ENCODE peak calls at places on chromosomes 1 and 21, in four cellular contexts. One of them, this sample, is unnamed.

GRCh38 chr1:71640131-71640530 is 559.3 kb upstream of the ZRANB2 start:
- DNase-seq in HL-60: no peak
- DNase-seq in K562: no peak
- DNase-seq in GM12878: no peak
- DNase-seq in this sample: no peak

GRCh38 chr1:29468501-29468900 is 232.2 kb downstream of the PTPRU start:
- DNase-seq in HL-60: no peak
- DNase-seq in K562: no peak
- DNase-seq in GM12878: no peak
- DNase-seq in this sample: no peak

GRCh38 chr1:93531193-93531592 is 83.3 kb downstream of the FNBP1L start:
- DNase-seq in HL-60: no peak
- DNase-seq in K562: no peak
- DNase-seq in GM12878: no peak
- DNase-seq in this sample: no peak

GRCh38 chr1:18253093-18253492 is 145.5 kb downstream of the IGSF21 start:
- DNase-seq in HL-60: no peak
- DNase-seq in K562: no peak
- DNase-seq in GM12878: no peak
- DNase-seq in this sample: no peak

GRCh38 chr1:19477284-19478240 is 7.8 kb downstream of the CAPZB start:
- DNase-seq in HL-60: no peak
- DNase-seq in K562: no peak
- DNase-seq in GM12878: peak; percentile 74
- DNase-seq in this sample: no peak

GRCh38 chr1:27341525-27342252 is at the start of gene SYTL1:
- DNase-seq in HL-60: peak; percentile 80
- DNase-seq in K562: peak; percentile 80
- DNase-seq in GM12878: no peak
- DNase-seq in this sample: peak; percentile 86

GRCh38 chr1:27528701-27529637 is 39.0 kb upstream of the WASF2 start:
- DNase-seq in HL-60: no peak
- DNase-seq in K562: peak; percentile 67
- DNase-seq in GM12878: no peak
- DNase-seq in this sample: no peak

GRCh38 chr1:32915766-32916455 is 14.7 kb upstream of the TMEM54 start:
- DNase-seq in HL-60: no peak
- DNase-seq in K562: no peak
- DNase-seq in GM12878: no peak
- DNase-seq in this sample: no peak

GRCh38 chr21:42291751-42292562 is 23.3 kb downstream of the TFF3 start:
- DNase-seq in HL-60: no peak
- DNase-seq in K562: no peak
- DNase-seq in GM12878: no peak
- DNase-seq in this sample: no peak

GRCh38 chr1:103108525-103109150 is 316 bp upstream of the COL11A1 start:
- DNase-seq in HL-60: no peak
- DNase-seq in K562: no peak
- DNase-seq in GM12878: no peak
- DNase-seq in this sample: no peak

GRCh38 chr1:16206547-16207317 is 5.7 kb downstream of the ARHGEF19 start:
- DNase-seq in HL-60: peak; percentile 96
- DNase-seq in K562: peak; percentile 96
- DNase-seq in GM12878: peak; percentile 71
- DNase-seq in this sample: peak; percentile 83

GRCh38 chr1:225996946-225997545 is 2.1 kb downstream of the SDE2 start:
- DNase-seq in HL-60: no peak
- DNase-seq in K562: no peak
- DNase-seq in GM12878: no peak
- DNase-seq in this sample: no peak

GRCh38 chr21:33360871-33361602 is 36.3 kb downstream of the IFNAR1 start:
- DNase-seq in HL-60: peak; percentile 75
- DNase-seq in K562: peak; percentile 88
- DNase-seq in GM12878: peak; percentile 78
- DNase-seq in this sample: peak; percentile 39

GRCh38 chr1:90784186-90784847 is 67.2 kb upstream of the BARHL2 start:
- DNase-seq in HL-60: no peak
- DNase-seq in K562: no peak
- DNase-seq in GM12878: no peak
- DNase-seq in this sample: no peak

GRCh38 chr1:26907071-26907922 is 6.5 kb downstream of the NR0B2 start:
- DNase-seq in HL-60: no peak
- DNase-seq in K562: peak; percentile 51
- DNase-seq in GM12878: no peak
- DNase-seq in this sample: no peak

GRCh38 chr1:92411511-92411910 is 75.2 kb downstream of the GFI1 start:
- DNase-seq in HL-60: no peak
- DNase-seq in K562: no peak
- DNase-seq in GM12878: no peak
- DNase-seq in this sample: no peak

GRCh38 chr1:47231314-47232186 is 475 bp downstream of the TAL1 start:
- DNase-seq in HL-60: peak; percentile 41
- DNase-seq in K562: peak; percentile 82
- DNase-seq in GM12878: peak; percentile 1
- DNase-seq in this sample: no peak

GRCh38 chr1:61053712-61054608 is 28.4 kb upstream of the NFIA start:
- DNase-seq in HL-60: no peak
- DNase-seq in K562: peak; percentile 69
- DNase-seq in GM12878: no peak
- DNase-seq in this sample: peak; percentile 25

GRCh38 chr1:244052011-244052727 is 1.1 kb downstream of the ZBTB18 start:
- DNase-seq in HL-60: no peak
- DNase-seq in K562: no peak
- DNase-seq in GM12878: no peak
- DNase-seq in this sample: no peak

GRCh38 chr1:22747021-22747734 is 36.5 kb downstream of the EPHB2 start:
- DNase-seq in HL-60: no peak
- DNase-seq in K562: no peak
- DNase-seq in GM12878: no peak
- DNase-seq in this sample: no peak

GRCh38 chr1:47839460-47839760 is 157.8 kb downstream of the TRABD2B start:
- DNase-seq in HL-60: no peak
- DNase-seq in K562: no peak
- DNase-seq in GM12878: no peak
- DNase-seq in this sample: no peak

GRCh38 chr21:43306911-43307676 is 119.8 kb downstream of the SIK1 start:
- DNase-seq in HL-60: peak; percentile 12
- DNase-seq in K562: peak; percentile 41
- DNase-seq in GM12878: peak; percentile 39
- DNase-seq in this sample: no peak

GRCh38 chr1:183588827-183589226 is 1.4 kb downstream of the NCF2 start:
- DNase-seq in HL-60: no peak
- DNase-seq in K562: no peak
- DNase-seq in GM12878: no peak
- DNase-seq in this sample: no peak

GRCh38 chr1:218481116-218481775 is 136.1 kb downstream of the TGFB2 start:
- DNase-seq in HL-60: no peak
- DNase-seq in K562: no peak
- DNase-seq in GM12878: no peak
- DNase-seq in this sample: no peak

GRCh38 chr1:33455537-33456301 is 16.7 kb upstream of the ZSCAN20 start:
- DNase-seq in HL-60: peak; percentile 53
- DNase-seq in K562: peak; percentile 50
- DNase-seq in GM12878: no peak
- DNase-seq in this sample: peak; percentile 51

GRCh38 chr1:109371271-109371739 is 26.4 kb downstream of the SORT1 start:
- DNase-seq in HL-60: peak; percentile 60
- DNase-seq in K562: no peak
- DNase-seq in GM12878: no peak
- DNase-seq in this sample: no peak

DNA sequence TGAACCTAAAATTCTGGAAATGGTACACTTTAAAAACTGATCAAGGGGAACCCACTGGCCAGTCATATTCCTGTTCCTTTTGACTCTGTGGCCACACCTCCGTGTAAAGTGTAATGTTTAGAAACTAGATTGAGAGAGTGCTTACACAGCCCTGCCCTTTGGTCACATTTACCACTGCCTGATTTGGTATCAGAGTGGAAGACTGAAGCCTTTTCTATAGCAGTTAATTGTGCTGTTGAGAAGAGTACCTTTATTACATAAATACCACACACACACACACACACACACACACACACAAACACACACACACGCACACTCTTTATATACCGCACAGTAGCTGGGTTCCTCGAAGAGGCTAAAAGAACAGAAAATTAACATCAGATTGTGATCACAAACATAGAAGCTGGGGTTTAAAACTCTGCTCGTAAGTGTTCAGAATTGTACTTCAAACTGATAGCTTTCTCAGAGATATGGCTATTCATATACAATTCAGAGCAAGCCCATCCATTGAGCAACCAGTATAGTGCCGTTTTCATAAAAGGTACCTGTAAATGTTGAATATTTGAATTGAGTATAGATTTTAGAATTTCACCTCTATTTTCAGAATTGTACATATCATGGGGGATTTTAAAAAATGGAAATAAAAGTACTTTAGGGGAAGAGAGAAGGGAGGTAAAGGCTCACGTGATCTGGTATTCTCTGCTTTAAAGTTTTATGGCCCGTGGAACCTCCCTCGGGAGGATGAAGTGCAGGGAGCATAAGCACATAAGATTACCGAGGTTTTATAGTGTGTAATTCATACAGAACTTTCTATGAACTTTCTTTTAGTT is 37.5 kb downstream of the CAMTA1 start:
- DNase-seq in HL-60: no peak
- DNase-seq in K562: no peak
- DNase-seq in GM12878: peak; percentile 53
- DNase-seq in this sample: peak; percentile 19
- TF ChIP-seq SPI1 in HL-60: no peak
- TF ChIP-seq SPI1 in K562: no peak
- TF ChIP-seq SPI1 in GM12878: no peak
- TF ChIP-seq SPI1 in this sample: no peak

GRCh38 chr1:38191451-38191850 is 144.9 kb upstream of the POU3F1 start:
- DNase-seq in HL-60: no peak
- DNase-seq in K562: no peak
- DNase-seq in GM12878: no peak
- DNase-seq in this sample: no peak

GRCh38 chr1:38183747-38184146 is 137.2 kb upstream of the POU3F1 start:
- DNase-seq in HL-60: no peak
- DNase-seq in K562: no peak
- DNase-seq in GM12878: no peak
- DNase-seq in this sample: no peak

GRCh38 chr1:38190978-38191377 is 144.4 kb upstream of the POU3F1 start:
- DNase-seq in HL-60: no peak
- DNase-seq in K562: no peak
- DNase-seq in GM12878: peak; percentile 54
- DNase-seq in this sample: no peak

GRCh38 chr1:38183094-38183493 is 136.5 kb upstream of the POU3F1 start:
- DNase-seq in HL-60: no peak
- DNase-seq in K562: peak; percentile 25
- DNase-seq in GM12878: no peak
- DNase-seq in this sample: no peak

GRCh38 chr1:38185913-38186312 is 139.3 kb upstream of the POU3F1 start:
- DNase-seq in HL-60: no peak
- DNase-seq in K562: peak; percentile 29
- DNase-seq in GM12878: no peak
- DNase-seq in this sample: no peak
- TF ChIP-seq SPI1 in HL-60: no peak
- TF ChIP-seq SPI1 in K562: no peak
- TF ChIP-seq SPI1 in GM12878: no peak
- TF ChIP-seq SPI1 in this sample: no peak

DNA sequence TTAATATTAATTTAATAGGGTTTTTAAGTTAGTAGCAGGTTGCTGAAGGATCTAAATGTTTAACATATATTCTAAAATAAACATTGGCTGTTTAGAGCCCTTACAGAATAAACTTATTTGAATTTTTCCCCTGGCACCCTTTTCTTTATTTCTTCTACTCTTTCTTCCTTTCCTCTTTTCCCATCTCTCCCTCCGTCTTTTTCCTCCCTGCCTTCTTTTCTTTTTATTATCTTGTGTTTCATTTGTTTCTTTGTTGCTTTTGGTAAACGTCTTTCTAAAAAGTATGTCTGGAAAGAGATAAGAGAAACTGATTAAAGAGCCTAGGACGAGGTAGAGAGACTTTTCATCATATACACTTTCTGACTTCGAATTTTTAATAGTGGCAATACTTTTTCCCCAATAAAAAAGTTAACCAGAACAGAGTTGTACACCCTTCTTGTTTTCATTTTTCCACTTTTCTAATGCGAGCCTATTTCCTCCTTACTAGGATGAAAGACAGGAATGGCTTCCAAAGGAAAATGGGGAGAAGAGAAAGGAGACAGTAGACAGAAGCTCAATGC is 39.5 kb upstream of the ATF3 start:
- DNase-seq in HL-60: no peak
- DNase-seq in K562: no peak
- DNase-seq in GM12878: no peak
- DNase-seq in this sample: no peak
- TF ChIP-seq SPI1 in HL-60: no peak
- TF ChIP-seq SPI1 in K562: no peak
- TF ChIP-seq SPI1 in GM12878: no peak
- TF ChIP-seq SPI1 in this sample: no peak

GRCh38 chr1:228154685-228155571 is 5.2 kb downstream of the GJC2 start:
- DNase-seq in HL-60: no peak
- DNase-seq in K562: no peak
- DNase-seq in GM12878: no peak
- DNase-seq in this sample: no peak
- TF ChIP-seq SPI1 in HL-60: no peak
- TF ChIP-seq SPI1 in K562: no peak
- TF ChIP-seq SPI1 in GM12878: no peak
- TF ChIP-seq SPI1 in this sample: no peak

GRCh38 chr1:10820422-10820821 is 24.0 kb upstream of the CASZ1 start:
- DNase-seq in HL-60: no peak
- DNase-seq in K562: no peak
- DNase-seq in GM12878: no peak
- DNase-seq in this sample: no peak

GRCh38 chr1:10816743-10817369 is 20.4 kb upstream of the CASZ1 start:
- DNase-seq in HL-60: no peak
- DNase-seq in K562: no peak
- DNase-seq in GM12878: no peak
- DNase-seq in this sample: no peak

GRCh38 chr1:10816233-10816632 is 19.8 kb upstream of the CASZ1 start:
- DNase-seq in HL-60: no peak
- DNase-seq in K562: no peak
- DNase-seq in GM12878: no peak
- DNase-seq in this sample: no peak

GRCh38 chr1:10819198-10819901 is 22.9 kb upstream of the CASZ1 start:
- DNase-seq in HL-60: no peak
- DNase-seq in K562: no peak
- DNase-seq in GM12878: no peak
- DNase-seq in this sample: no peak

GRCh38 chr1:10818262-10819197 is 22.1 kb upstream of the CASZ1 start:
- DNase-seq in HL-60: no peak
- DNase-seq in K562: no peak
- DNase-seq in GM12878: no peak
- DNase-seq in this sample: no peak
- TF ChIP-seq SPI1 in HL-60: no peak
- TF ChIP-seq SPI1 in K562: no peak
- TF ChIP-seq SPI1 in GM12878: no peak
- TF ChIP-seq SPI1 in this sample: no peak

DNA sequence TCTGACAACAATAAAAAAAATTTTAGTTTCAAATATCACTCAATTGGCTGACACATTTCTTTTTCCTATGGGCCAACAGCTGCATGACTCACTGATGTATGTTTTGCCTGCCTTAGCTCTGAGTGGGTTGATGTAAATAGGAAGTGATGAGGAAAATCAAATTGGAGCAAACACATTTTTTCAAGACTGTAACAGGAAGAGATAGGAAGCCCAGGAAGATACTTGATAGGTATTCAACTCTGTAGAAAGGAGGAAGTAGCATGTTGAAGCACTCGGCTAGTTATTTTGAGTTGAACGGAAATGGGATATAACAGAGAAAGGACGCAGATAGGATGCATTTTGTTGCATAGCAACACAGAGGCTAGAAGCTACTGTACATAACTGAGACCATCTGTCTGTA is 168.0 kb upstream of the NR5A2 start:
- DNase-seq in HL-60: peak; percentile 85
- DNase-seq in K562: no peak
- DNase-seq in GM12878: no peak
- DNase-seq in this sample: no peak
- TF ChIP-seq SPI1 in HL-60: peak; percentile 69
- TF ChIP-seq SPI1 in K562: no peak
- TF ChIP-seq SPI1 in GM12878: no peak
- TF ChIP-seq SPI1 in this sample: no peak

This sample was measured in GM12891.